ENCODE peak calls at places on chromosome 14, in four cellular contexts. U is HFFc6, B is spleen, A is lower leg skin. G is an unnamed sample.

GRCh38 chr14:102949801-102950451 is 27.5 kb downstream of the AMN start:
- DNase-seq in U (no peak), B (no peak), A (no peak), G (no peak)

GRCh38 chr14:67186789-67187188 is 2.5 kb upstream of the GARIN2 start:
- DNase-seq in U (no peak), B (no peak), A (no peak), G (no peak)

GRCh38 chr14:100286484-100287191 is 19.6 kb downstream of the SLC25A29 start:
- DNase-seq in U (no peak), B (no peak), A (no peak), G (no peak)

GRCh38 chr14:95156765-95157194 is 549 bp downstream of the DICER1 start:
- DNase-seq in U (no peak), B (peak), A (no peak), G (peak)

GRCh38 chr14:35163384-35163783 is 41.0 kb downstream of the PRORP start:
- DNase-seq in U (no peak), B (no peak), A (no peak), G (no peak)

GRCh38 chr14:91878274-91878673 is 10.9 kb upstream of the TC2N start:
- DNase-seq in U (no peak), B (no peak), A (no peak), G (no peak)

GRCh38 chr14:52153939-52154338 is 85.1 kb upstream of the NID2 start:
- DNase-seq in U (no peak), B (no peak), A (no peak), G (no peak)

GRCh38 chr14:67285876-67286452 is 44.7 kb downstream of the PALS1 start:
- DNase-seq in U (peak), B (no peak), A (no peak), G (peak)

GRCh38 chr14:51511265-51511664 is 140.4 kb upstream of the FRMD6 start:
- DNase-seq in U (peak), B (no peak), A (no peak), G (no peak)

GRCh38 chr14:76500480-76500879 is 124.5 kb downstream of the ESRRB start:
- DNase-seq in U (no peak), B (peak), A (no peak), G (no peak)

GRCh38 chr14:91305650-91306431 is 61.3 kb upstream of the GPR68 start:
- DNase-seq in U (no peak), B (peak), A (no peak), G (no peak)

GRCh38 chr14:28676481-28676880 is 90.1 kb upstream of the FOXG1 start:
- DNase-seq in U (no peak), B (no peak), A (no peak), G (no peak)

GRCh38 chr14:24958271-24958670 is 91.7 kb downstream of the STXBP6 start:
- DNase-seq in U (peak), B (no peak), A (no peak), G (no peak)

GRCh38 chr14:60622210-60622919 is 26.9 kb downstream of the SIX1 start:
- DNase-seq in U (no peak), B (no peak), A (no peak), G (no peak)

GRCh38 chr14:72901361-72901760 is 7.5 kb upstream of the DPF3 start:
- DNase-seq in U (no peak), B (no peak), A (no peak), G (no peak)

GRCh38 chr14:105414456-105415371 is 4.9 kb upstream of the MTA1 start:
- DNase-seq in U (no peak), B (peak), A (peak), G (peak)

GRCh38 chr14:59297070-59297766 is 108.8 kb downstream of the DAAM1 start:
- DNase-seq in U (no peak), B (no peak), A (no peak), G (no peak)

GRCh38 chr14:52071675-52072074 is 2.8 kb upstream of the NID2 start:
- DNase-seq in U (no peak), B (no peak), A (no peak), G (no peak)

GRCh38 chr14:92463141-92463540 is 50.4 kb upstream of the RIN3 start:
- DNase-seq in U (no peak), B (no peak), A (no peak), G (no peak)

GRCh38 chr14:32013083-32013482 is 64.0 kb upstream of the ARHGAP5 start:
- DNase-seq in U (no peak), B (no peak), A (no peak), G (no peak)

GRCh38 chr14:54722791-54723432 is 156.0 kb downstream of the SAMD4A start:
- DNase-seq in U (no peak), B (no peak), A (no peak), G (peak)

GRCh38 chr14:71891970-71892369 is 40.3 kb upstream of the RGS6 start:
- DNase-seq in U (no peak), B (no peak), A (no peak), G (no peak)

GRCh38 chr14:39232554-39233415 is 930 bp upstream of the MIA2 start:
- DNase-seq in U (peak), B (no peak), A (no peak), G (peak)

GRCh38 chr14:68014771-68015170 is 195.2 kb downstream of the RAD51B start:
- DNase-seq in U (no peak), B (no peak), A (no peak), G (no peak)

GRCh38 chr14:70078329-70078728 is 110.4 kb downstream of the SLC8A3 start:
- DNase-seq in U (no peak), B (no peak), A (no peak), G (no peak)

GRCh38 chr14:61514006-61514830 is 181.1 kb upstream of the HIF1A start:
- DNase-seq in U (no peak), B (no peak), A (no peak), G (no peak)

DNA sequence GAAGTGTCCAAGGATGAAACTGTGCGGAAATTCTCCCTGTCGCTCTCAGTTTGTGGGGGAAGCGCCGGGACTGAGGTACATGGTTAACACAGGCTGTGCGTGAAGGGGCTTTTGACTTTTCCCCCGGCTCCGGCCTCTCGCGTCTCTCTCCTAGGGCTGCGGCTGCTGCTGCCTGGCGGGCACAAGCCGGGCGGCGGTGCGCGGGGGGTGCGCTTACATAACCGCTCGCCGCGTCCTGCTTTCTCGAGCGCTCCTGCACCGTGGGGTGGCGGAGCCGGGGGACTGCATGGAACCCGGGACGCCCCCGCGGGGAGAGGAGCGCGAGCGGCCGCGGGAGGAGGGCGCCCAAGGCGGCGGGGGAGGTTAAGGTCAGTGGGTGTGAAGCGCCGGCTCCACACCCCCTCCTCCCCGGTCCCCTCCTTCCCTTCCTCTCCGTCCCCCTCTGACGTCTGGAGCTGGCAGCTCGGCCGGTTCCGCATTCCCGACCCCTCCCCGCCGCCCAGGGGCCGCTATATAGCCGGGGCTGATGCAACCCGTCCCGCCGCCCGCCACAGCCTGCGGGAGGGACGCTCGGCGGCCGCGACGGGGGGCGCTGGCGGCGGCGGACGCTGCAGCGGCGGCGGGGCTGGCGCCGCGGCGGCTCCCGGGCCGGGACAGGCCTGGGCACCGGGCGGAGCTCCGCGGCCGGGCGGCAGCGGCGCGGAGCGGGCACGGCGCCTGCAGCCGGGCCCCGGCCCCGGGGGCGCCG is at the start of gene JDP2:
- DNase-seq in U (peak), B (peak), A (peak), G (peak)
- TF ChIP-seq CTCF in U (peak), B (no peak), A (no peak), G (no peak)

GRCh38 chr14:58014778-58015177 is 137.2 kb downstream of the ARMH4 start:
- DNase-seq in U (no peak), B (no peak), A (no peak), G (no peak)
- TF ChIP-seq CTCF in U (no peak), B (no peak), A (no peak), G (no peak)

GRCh38 chr14:85531141-85531593 is 1.2 kb downstream of the FLRT2 start:
- DNase-seq in U (peak), B (peak), A (peak), G (no peak)
- TF ChIP-seq CTCF in U (no peak), B (no peak), A (no peak), G (no peak)

GRCh38 chr14:99273025-99273723 is 1.2 kb upstream of the BCL11B start:
- DNase-seq in U (no peak), B (no peak), A (peak), G (peak)

GRCh38 chr14:99270491-99271287 is 1.3 kb downstream of the BCL11B start:
- DNase-seq in U (no peak), B (no peak), A (no peak), G (peak)

GRCh38 chr14:99271288-99271941 is 582 bp downstream of the BCL11B start:
- DNase-seq in U (no peak), B (no peak), A (no peak), G (no peak)

GRCh38 chr14:99272669-99273024 is 650 bp upstream of the BCL11B start:
- DNase-seq in U (no peak), B (no peak), A (no peak), G (no peak)

DNA sequence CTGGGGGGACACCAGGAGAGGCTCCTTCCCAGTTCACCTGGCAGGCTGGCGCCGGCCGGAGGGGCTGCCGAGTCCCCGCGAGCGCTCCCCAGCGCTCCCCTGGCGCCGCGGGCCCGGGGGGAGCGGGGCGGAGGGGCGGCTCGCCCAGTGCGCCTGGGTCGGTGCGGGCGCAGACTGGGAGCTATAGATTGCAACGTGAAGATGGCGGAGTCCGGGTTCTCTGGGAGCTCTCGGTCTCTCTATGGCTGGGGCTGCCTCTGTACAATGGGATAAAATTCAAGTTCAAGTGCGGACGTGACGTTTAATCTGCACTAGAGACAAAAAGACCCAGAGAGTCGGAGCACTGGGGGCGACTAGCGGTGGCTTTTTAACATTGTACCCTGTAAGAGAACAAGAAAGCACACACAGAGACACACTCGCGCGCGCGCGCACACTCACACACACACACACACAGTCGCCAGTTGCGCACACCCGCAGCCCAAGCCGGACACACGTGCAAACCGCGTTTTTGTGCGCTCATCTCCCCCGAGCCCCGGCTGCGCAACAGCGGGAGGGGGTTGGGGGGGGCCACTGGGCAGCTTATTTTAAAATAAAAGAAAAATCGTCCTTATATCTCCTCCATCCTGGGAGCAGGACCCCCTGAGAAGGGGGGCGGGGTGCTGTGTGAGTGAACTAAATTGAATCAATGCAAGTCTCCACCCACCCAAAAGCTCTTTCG is at the start of gene BCL11B:
- DNase-seq in U (peak), B (peak), A (peak), G (peak)
- TF ChIP-seq CTCF in U (peak), B (peak), A (no peak), G (peak)

G was measured in GM20000.